ENCODE peak calls at places on chromosomes 16 and 17, in eight cellular contexts. One of them, this sample, is unnamed.
A peak's percentile ranks its signal among the peaks of the same experiment; 100 is the strongest.

GRCh38 chr17:60524463-60525346 is 1.3 kb downstream of the APPBP2 start:
- DNase-seq in CD8-positive, alpha-beta T cell: no peak
- DNase-seq in AG09319: no peak
- DNase-seq in tibial artery: no peak
- DNase-seq in WERI-Rb-1: no peak
- DNase-seq in PC-3: peak; percentile 23
- DNase-seq in heart right ventricle: no peak
- DNase-seq in WTC11: no peak
- DNase-seq in this sample: no peak

GRCh38 chr16:68233085-68233834 is 2.7 kb downstream of the ESRP2 start:
- DNase-seq in CD8-positive, alpha-beta T cell: no peak
- DNase-seq in AG09319: no peak
- DNase-seq in tibial artery: no peak
- DNase-seq in WERI-Rb-1: no peak
- DNase-seq in PC-3: no peak
- DNase-seq in heart right ventricle: no peak
- DNase-seq in WTC11: no peak
- DNase-seq in this sample: no peak

GRCh38 chr17:28834420-28834819 is 8.2 kb downstream of the FAM222B start:
- DNase-seq in CD8-positive, alpha-beta T cell: no peak
- DNase-seq in AG09319: no peak
- DNase-seq in tibial artery: no peak
- DNase-seq in WERI-Rb-1: no peak
- DNase-seq in PC-3: no peak
- DNase-seq in heart right ventricle: no peak
- DNase-seq in WTC11: no peak
- DNase-seq in this sample: no peak

GRCh38 chr17:75604034-75604695 is 16.6 kb downstream of the MYO15B start:
- DNase-seq in CD8-positive, alpha-beta T cell: no peak
- DNase-seq in AG09319: no peak
- DNase-seq in tibial artery: no peak
- DNase-seq in WERI-Rb-1: no peak
- DNase-seq in PC-3: peak; percentile 62
- DNase-seq in heart right ventricle: no peak
- DNase-seq in WTC11: no peak
- DNase-seq in this sample: no peak

GRCh38 chr17:72461757-72462156 is 340.9 kb downstream of the SOX9 start:
- DNase-seq in CD8-positive, alpha-beta T cell: no peak
- DNase-seq in AG09319: no peak
- DNase-seq in tibial artery: no peak
- DNase-seq in WERI-Rb-1: no peak
- DNase-seq in PC-3: no peak
- DNase-seq in heart right ventricle: no peak
- DNase-seq in WTC11: no peak
- DNase-seq in this sample: no peak

GRCh38 chr16:57349212-57350031 is 9.2 kb upstream of the CCL22 start:
- DNase-seq in CD8-positive, alpha-beta T cell: no peak
- DNase-seq in AG09319: no peak
- DNase-seq in tibial artery: no peak
- DNase-seq in WERI-Rb-1: no peak
- DNase-seq in PC-3: no peak
- DNase-seq in heart right ventricle: no peak
- DNase-seq in WTC11: no peak
- DNase-seq in this sample: no peak

GRCh38 chr17:75996665-75997590 is 3.7 kb upstream of the CDK3 start:
- DNase-seq in CD8-positive, alpha-beta T cell: no peak
- DNase-seq in AG09319: no peak
- DNase-seq in tibial artery: peak; percentile 63
- DNase-seq in WERI-Rb-1: no peak
- DNase-seq in PC-3: peak; percentile 90
- DNase-seq in heart right ventricle: peak; percentile 31
- DNase-seq in WTC11: no peak
- DNase-seq in this sample: no peak

GRCh38 chr16:75971334-75971733 is 245.0 kb upstream of the CPHXL start:
- DNase-seq in CD8-positive, alpha-beta T cell: no peak
- DNase-seq in AG09319: no peak
- DNase-seq in tibial artery: no peak
- DNase-seq in WERI-Rb-1: no peak
- DNase-seq in PC-3: no peak
- DNase-seq in heart right ventricle: no peak
- DNase-seq in WTC11: no peak
- DNase-seq in this sample: no peak

GRCh38 chr17:46063239-46063638 is 64.2 kb downstream of the STH start:
- DNase-seq in CD8-positive, alpha-beta T cell: no peak
- DNase-seq in AG09319: no peak
- DNase-seq in tibial artery: no peak
- DNase-seq in WERI-Rb-1: no peak
- DNase-seq in PC-3: peak; percentile 86
- DNase-seq in heart right ventricle: no peak
- DNase-seq in WTC11: no peak
- DNase-seq in this sample: no peak

GRCh38 chr16:81190667-81191066 is 47.8 kb upstream of the BCO1 start:
- DNase-seq in CD8-positive, alpha-beta T cell: no peak
- DNase-seq in AG09319: no peak
- DNase-seq in tibial artery: no peak
- DNase-seq in WERI-Rb-1: no peak
- DNase-seq in PC-3: peak; percentile 54
- DNase-seq in heart right ventricle: no peak
- DNase-seq in WTC11: no peak
- DNase-seq in this sample: no peak

GRCh38 chr16:56269824-56270684 is 78.8 kb downstream of the GNAO1 start:
- DNase-seq in CD8-positive, alpha-beta T cell: no peak
- DNase-seq in AG09319: peak; percentile 15
- DNase-seq in tibial artery: peak; percentile 48
- DNase-seq in WERI-Rb-1: peak; percentile 30
- DNase-seq in PC-3: no peak
- DNase-seq in heart right ventricle: peak; percentile 38
- DNase-seq in WTC11: peak; percentile 37
- DNase-seq in this sample: no peak

GRCh38 chr17:80849119-80849518 is 142.5 kb upstream of the CHMP6 start:
- DNase-seq in CD8-positive, alpha-beta T cell: no peak
- DNase-seq in AG09319: no peak
- DNase-seq in tibial artery: no peak
- DNase-seq in WERI-Rb-1: no peak
- DNase-seq in PC-3: no peak
- DNase-seq in heart right ventricle: no peak
- DNase-seq in WTC11: peak; percentile 3
- DNase-seq in this sample: no peak

GRCh38 chr16:3456374-3456773 is 12.9 kb downstream of the NAA60 start:
- DNase-seq in CD8-positive, alpha-beta T cell: no peak
- DNase-seq in AG09319: no peak
- DNase-seq in tibial artery: no peak
- DNase-seq in WERI-Rb-1: no peak
- DNase-seq in PC-3: no peak
- DNase-seq in heart right ventricle: peak; percentile 31
- DNase-seq in WTC11: no peak
- DNase-seq in this sample: no peak

GRCh38 chr17:68437979-68438877 is 19.1 kb downstream of the WIPI1 start:
- DNase-seq in CD8-positive, alpha-beta T cell: peak; percentile 67
- DNase-seq in AG09319: no peak
- DNase-seq in tibial artery: no peak
- DNase-seq in WERI-Rb-1: no peak
- DNase-seq in PC-3: no peak
- DNase-seq in heart right ventricle: peak; percentile 44
- DNase-seq in WTC11: no peak
- DNase-seq in this sample: peak; percentile 37

DNA sequence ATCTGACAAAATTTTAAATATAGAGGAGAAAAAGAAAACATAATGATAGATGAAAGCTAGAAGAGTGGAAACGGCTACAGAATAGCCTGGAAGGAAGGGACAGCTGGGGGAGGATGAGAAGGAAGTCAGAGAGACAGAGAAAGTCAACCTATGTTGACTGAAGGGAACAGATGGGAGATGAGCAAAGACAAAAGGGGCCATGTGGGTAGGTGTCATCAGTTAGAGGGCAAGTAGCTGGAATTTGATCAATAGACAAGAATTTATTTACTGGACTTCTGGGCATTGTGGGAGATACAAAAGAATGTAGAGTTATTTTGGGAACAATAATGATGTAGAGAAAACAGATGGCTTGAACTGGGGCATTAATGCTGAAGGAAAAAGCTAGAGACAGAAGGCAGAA is 194.4 kb downstream of the ANKFN1 start:
- DNase-seq in CD8-positive, alpha-beta T cell: no peak
- DNase-seq in AG09319: no peak
- DNase-seq in tibial artery: no peak
- DNase-seq in WERI-Rb-1: no peak
- DNase-seq in PC-3: no peak
- DNase-seq in heart right ventricle: no peak
- DNase-seq in WTC11: no peak
- DNase-seq in this sample: no peak
- TF ChIP-seq CTCF in CD8-positive, alpha-beta T cell: no peak
- TF ChIP-seq CTCF in AG09319: no peak
- TF ChIP-seq CTCF in tibial artery: no peak
- TF ChIP-seq CTCF in WERI-Rb-1: no peak
- TF ChIP-seq CTCF in PC-3: no peak
- TF ChIP-seq CTCF in heart right ventricle: no peak
- TF ChIP-seq CTCF in WTC11: no peak
- TF ChIP-seq CTCF in this sample: no peak

DNA sequence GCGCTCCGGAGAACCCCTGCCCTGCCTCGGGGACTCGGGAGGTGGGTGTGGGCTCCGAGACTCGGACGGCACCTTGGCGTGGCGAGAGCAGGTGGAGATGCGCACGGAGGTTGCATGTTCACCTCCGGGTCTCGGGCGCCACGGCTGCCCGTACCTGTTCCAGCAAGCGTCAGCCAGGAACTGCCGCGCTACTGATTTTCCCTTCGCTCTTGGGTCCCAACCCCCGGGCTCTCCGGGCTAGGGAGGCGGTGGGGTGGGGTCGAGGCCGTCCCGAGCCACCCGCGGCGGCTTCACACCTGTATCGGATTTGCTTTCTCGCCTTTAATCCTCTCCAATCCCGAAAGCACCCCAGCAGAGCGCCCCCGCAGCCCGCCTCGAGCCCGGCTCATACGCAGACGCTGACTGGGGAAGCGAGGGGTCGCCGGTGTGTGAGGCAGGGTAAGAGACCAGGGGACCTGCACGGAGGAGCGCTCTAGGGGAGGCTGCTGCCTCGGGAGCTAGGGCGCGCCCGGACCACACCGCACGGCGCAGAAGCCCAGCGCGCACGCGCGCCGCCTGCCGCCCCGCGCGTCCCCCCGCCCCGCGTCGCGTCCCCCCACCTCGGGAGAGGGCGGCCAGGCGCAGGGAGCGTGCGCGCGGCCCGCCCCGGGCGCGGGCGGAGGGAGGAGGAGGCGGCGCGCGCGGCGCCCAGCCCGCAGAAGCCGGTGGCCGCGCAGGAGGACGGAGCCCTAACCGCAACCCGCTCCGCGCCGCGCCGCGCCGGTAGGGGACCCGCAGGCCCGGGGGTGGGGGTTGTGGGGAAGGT is at the start of gene DUSP14:
- DNase-seq in CD8-positive, alpha-beta T cell: peak; percentile 90
- DNase-seq in AG09319: no peak
- DNase-seq in tibial artery: peak; percentile 66
- DNase-seq in WERI-Rb-1: peak; percentile 83
- DNase-seq in PC-3: peak; percentile 83
- DNase-seq in heart right ventricle: peak; percentile 73
- DNase-seq in WTC11: peak; percentile 79
- DNase-seq in this sample: peak; percentile 79
- TF ChIP-seq CTCF in CD8-positive, alpha-beta T cell: no peak
- TF ChIP-seq CTCF in AG09319: peak; percentile 2
- TF ChIP-seq CTCF in tibial artery: no peak
- TF ChIP-seq CTCF in WERI-Rb-1: no peak
- TF ChIP-seq CTCF in PC-3: no peak
- TF ChIP-seq CTCF in heart right ventricle: no peak
- TF ChIP-seq CTCF in WTC11: no peak
- TF ChIP-seq CTCF in this sample: no peak

GRCh38 chr17:27601975-27602302 is 29.0 kb upstream of the LGALS9 start:
- DNase-seq in CD8-positive, alpha-beta T cell: no peak
- DNase-seq in AG09319: no peak
- DNase-seq in tibial artery: no peak
- DNase-seq in WERI-Rb-1: no peak
- DNase-seq in PC-3: no peak
- DNase-seq in heart right ventricle: no peak
- DNase-seq in WTC11: no peak
- DNase-seq in this sample: no peak
- TF ChIP-seq CTCF in CD8-positive, alpha-beta T cell: peak; percentile 43
- TF ChIP-seq CTCF in AG09319: no peak
- TF ChIP-seq CTCF in tibial artery: no peak
- TF ChIP-seq CTCF in WERI-Rb-1: no peak
- TF ChIP-seq CTCF in PC-3: no peak
- TF ChIP-seq CTCF in heart right ventricle: no peak
- TF ChIP-seq CTCF in WTC11: no peak
- TF ChIP-seq CTCF in this sample: no peak

GRCh38 chr16:10594312-10594950 is 14.0 kb upstream of the EMP2 start:
- DNase-seq in CD8-positive, alpha-beta T cell: no peak
- DNase-seq in AG09319: no peak
- DNase-seq in tibial artery: no peak
- DNase-seq in WERI-Rb-1: no peak
- DNase-seq in PC-3: peak; percentile 71
- DNase-seq in heart right ventricle: no peak
- DNase-seq in WTC11: no peak
- DNase-seq in this sample: no peak
- TF ChIP-seq CTCF in CD8-positive, alpha-beta T cell: no peak
- TF ChIP-seq CTCF in AG09319: no peak
- TF ChIP-seq CTCF in tibial artery: no peak
- TF ChIP-seq CTCF in WERI-Rb-1: no peak
- TF ChIP-seq CTCF in PC-3: no peak
- TF ChIP-seq CTCF in heart right ventricle: no peak
- TF ChIP-seq CTCF in WTC11: no peak
- TF ChIP-seq CTCF in this sample: no peak

DNA sequence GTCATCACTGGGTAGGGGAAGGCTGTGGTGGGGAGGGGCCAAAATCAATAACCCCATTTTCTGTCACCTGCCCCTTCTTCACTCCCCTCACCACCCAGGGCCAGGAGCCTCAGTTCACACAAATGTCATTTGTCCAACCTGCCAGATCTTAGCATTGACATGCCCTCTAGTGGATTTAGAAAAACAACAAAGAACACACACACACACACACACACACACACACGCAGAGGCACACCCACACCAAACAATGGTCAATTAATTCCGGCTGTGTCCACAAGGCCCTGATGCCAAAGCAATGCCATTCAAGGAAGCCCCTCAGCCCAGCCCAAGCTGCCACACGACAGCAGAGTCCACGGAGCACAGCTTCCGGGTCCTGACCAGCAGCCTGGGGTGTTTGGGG is 68.4 kb downstream of the NOG start:
- DNase-seq in CD8-positive, alpha-beta T cell: no peak
- DNase-seq in AG09319: no peak
- DNase-seq in tibial artery: no peak
- DNase-seq in WERI-Rb-1: no peak
- DNase-seq in PC-3: no peak
- DNase-seq in heart right ventricle: no peak
- DNase-seq in WTC11: no peak
- DNase-seq in this sample: no peak
- TF ChIP-seq CTCF in CD8-positive, alpha-beta T cell: no peak
- TF ChIP-seq CTCF in AG09319: no peak
- TF ChIP-seq CTCF in tibial artery: no peak
- TF ChIP-seq CTCF in WERI-Rb-1: no peak
- TF ChIP-seq CTCF in PC-3: peak; percentile 40
- TF ChIP-seq CTCF in heart right ventricle: no peak
- TF ChIP-seq CTCF in WTC11: no peak
- TF ChIP-seq CTCF in this sample: no peak

GRCh38 chr17:4249452-4250029 is 14.2 kb downstream of the ANKFY1 start:
- DNase-seq in CD8-positive, alpha-beta T cell: no peak
- DNase-seq in AG09319: no peak
- DNase-seq in tibial artery: no peak
- DNase-seq in WERI-Rb-1: no peak
- DNase-seq in PC-3: peak; percentile 43
- DNase-seq in heart right ventricle: no peak
- DNase-seq in WTC11: no peak
- DNase-seq in this sample: no peak
- TF ChIP-seq CTCF in CD8-positive, alpha-beta T cell: peak; percentile 58
- TF ChIP-seq CTCF in AG09319: peak; percentile 54
- TF ChIP-seq CTCF in tibial artery: peak; percentile 28
- TF ChIP-seq CTCF in WERI-Rb-1: peak; percentile 39
- TF ChIP-seq CTCF in PC-3: peak; percentile 45
- TF ChIP-seq CTCF in heart right ventricle: peak; percentile 16
- TF ChIP-seq CTCF in WTC11: peak; percentile 18
- TF ChIP-seq CTCF in this sample: peak; percentile 63